ENCODE peak calls at places on chromosomes 4 and X, in four cellular contexts. One of them, this sample, is unnamed.

GRCh38 chr4:182280439-182281111 is 37.4 kb downstream of the TENM3 start:
- DNase-seq in mammary epithelial cell: no peak
- DNase-seq in transverse colon: no peak
- DNase-seq in BE2C: no peak
- DNase-seq in this sample: no peak

GRCh38 chrX:110050386-110050785 is 47.5 kb downstream of the TMEM164 start:
- DNase-seq in mammary epithelial cell: no peak
- DNase-seq in transverse colon: no peak
- DNase-seq in BE2C: no peak
- DNase-seq in this sample: no peak

GRCh38 chr4:113825272-113825671 is 63.7 kb upstream of the CAMK2D start:
- DNase-seq in BE2C: no peak
- DNase-seq in transverse colon: peak; percentile 10
- DNase-seq in mammary epithelial cell: no peak
- DNase-seq in this sample: no peak

GRCh38 chr4:158873795-158874359 is 105.1 kb downstream of the FNIP2 start:
- DNase-seq in BE2C: no peak
- DNase-seq in transverse colon: no peak
- DNase-seq in mammary epithelial cell: peak; percentile 87
- DNase-seq in this sample: peak; percentile 91

GRCh38 chr4:150149381-150149780 is 71.1 kb downstream of the DCLK2 start:
- DNase-seq in transverse colon: no peak
- DNase-seq in BE2C: no peak
- DNase-seq in mammary epithelial cell: no peak
- DNase-seq in this sample: no peak

GRCh38 chrX:114611018-114611619 is 27.2 kb downstream of the HTR2C start:
- DNase-seq in BE2C: peak; percentile 35
- DNase-seq in mammary epithelial cell: peak; percentile 17
- DNase-seq in transverse colon: peak; percentile 14
- DNase-seq in this sample: peak; percentile 44

GRCh38 chr4:142781114-142781513 is 65.0 kb downstream of the INPP4B start:
- DNase-seq in transverse colon: no peak
- DNase-seq in mammary epithelial cell: peak; percentile 16
- DNase-seq in BE2C: no peak
- DNase-seq in this sample: no peak

GRCh38 chr4:180828455-180829018 is 1414.7 kb upstream of the TENM3 start:
- DNase-seq in transverse colon: no peak
- DNase-seq in BE2C: peak; percentile 65
- DNase-seq in mammary epithelial cell: peak; percentile 52
- DNase-seq in this sample: peak; percentile 82

GRCh38 chr4:180913750-180914149 is 1329.5 kb upstream of the TENM3 start:
- DNase-seq in mammary epithelial cell: peak; percentile 90
- DNase-seq in BE2C: no peak
- DNase-seq in transverse colon: no peak
- DNase-seq in this sample: peak; percentile 77

GRCh38 chr4:168645933-168646768 is 149.3 kb downstream of the PALLD start:
- DNase-seq in mammary epithelial cell: no peak
- DNase-seq in BE2C: peak; percentile 74
- DNase-seq in transverse colon: no peak
- DNase-seq in this sample: no peak

GRCh38 chrX:40007746-40008705 is 89.7 kb downstream of the BCOR start:
- DNase-seq in transverse colon: no peak
- DNase-seq in mammary epithelial cell: no peak
- DNase-seq in BE2C: no peak
- DNase-seq in this sample: no peak

GRCh38 chrX:105552395-105552794 is 269.9 kb upstream of the NRK start:
- DNase-seq in mammary epithelial cell: peak; percentile 94
- DNase-seq in BE2C: no peak
- DNase-seq in transverse colon: no peak
- DNase-seq in this sample: peak; percentile 90

GRCh38 chrX:10577863-10578262 is 42.5 kb downstream of the MID1 start:
- DNase-seq in BE2C: no peak
- DNase-seq in mammary epithelial cell: no peak
- DNase-seq in transverse colon: no peak
- DNase-seq in this sample: peak; percentile 83

GRCh38 chr4:143743591-143743990 is 43.1 kb upstream of the FREM3 start:
- DNase-seq in transverse colon: no peak
- DNase-seq in BE2C: no peak
- DNase-seq in mammary epithelial cell: no peak
- DNase-seq in this sample: no peak

GRCh38 chr4:173288698-173289350 is 45.3 kb downstream of the HMGB2 start:
- DNase-seq in transverse colon: no peak
- DNase-seq in BE2C: no peak
- DNase-seq in mammary epithelial cell: peak; percentile 39
- DNase-seq in this sample: peak; percentile 11

GRCh38 chr4:8761167-8761823 is 110.3 kb downstream of the HMX1 start:
- DNase-seq in transverse colon: no peak
- DNase-seq in mammary epithelial cell: no peak
- DNase-seq in BE2C: peak; percentile 3
- DNase-seq in this sample: no peak

GRCh38 chr4:15656038-15656470 is 897 bp upstream of the FBXL5 start:
- DNase-seq in BE2C: no peak
- DNase-seq in transverse colon: no peak
- DNase-seq in mammary epithelial cell: no peak
- DNase-seq in this sample: no peak

GRCh38 chr4:7887415-7887814 is 52.2 kb downstream of the AFAP1 start:
- DNase-seq in transverse colon: no peak
- DNase-seq in BE2C: no peak
- DNase-seq in mammary epithelial cell: no peak
- DNase-seq in this sample: no peak

GRCh38 chrX:2485460-2485753 is 15.4 kb downstream of the DHRSX start:
- DNase-seq in transverse colon: no peak
- DNase-seq in BE2C: no peak
- DNase-seq in mammary epithelial cell: no peak
- DNase-seq in this sample: no peak

GRCh38 chrX:49163555-49164419 is 1.2 kb downstream of the MAGIX start:
- DNase-seq in BE2C: peak; percentile 88
- DNase-seq in transverse colon: peak; percentile 88
- DNase-seq in mammary epithelial cell: peak; percentile 73
- DNase-seq in this sample: peak; percentile 78

GRCh38 chrX:96729053-96729452 is 44.4 kb downstream of the DIAPH2 start:
- DNase-seq in transverse colon: no peak
- DNase-seq in mammary epithelial cell: no peak
- DNase-seq in BE2C: no peak
- DNase-seq in this sample: no peak

GRCh38 chr4:10593130-10593529 is 91.4 kb downstream of the CLNK start:
- DNase-seq in mammary epithelial cell: no peak
- DNase-seq in BE2C: no peak
- DNase-seq in transverse colon: no peak
- DNase-seq in this sample: no peak

GRCh38 chr4:163492951-163493504 is 1.5 kb upstream of the TMA16 start:
- DNase-seq in transverse colon: no peak
- DNase-seq in BE2C: no peak
- DNase-seq in mammary epithelial cell: no peak
- DNase-seq in this sample: no peak

GRCh38 chr4:76821661-76822060 is 76.3 kb downstream of the SOWAHB start:
- DNase-seq in transverse colon: no peak
- DNase-seq in mammary epithelial cell: no peak
- DNase-seq in BE2C: no peak
- DNase-seq in this sample: no peak

DNA sequence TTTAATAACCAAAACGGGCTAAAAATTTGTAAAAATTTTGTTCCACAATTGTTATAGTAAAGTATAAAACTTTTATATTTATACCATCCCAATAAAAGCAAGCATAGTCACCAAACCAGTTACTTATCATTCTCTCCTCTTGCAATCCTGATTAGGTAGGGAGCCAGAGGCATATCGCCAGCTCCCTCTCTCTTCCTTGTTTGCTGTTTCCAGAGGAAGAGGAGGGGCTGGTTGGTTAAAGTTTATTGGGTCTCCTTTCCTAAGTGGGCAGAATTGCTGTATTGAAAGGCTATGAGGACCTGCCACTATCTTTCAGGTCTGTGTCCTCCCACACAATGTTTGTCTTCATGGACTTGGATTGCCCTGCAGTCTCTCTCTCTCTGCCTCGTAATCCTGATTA is 29.6 kb upstream of the BBS12 start:
- DNase-seq in transverse colon: peak; percentile 61
- DNase-seq in BE2C: no peak
- DNase-seq in mammary epithelial cell: no peak
- DNase-seq in this sample: no peak
- H3K4me3 ChIP-seq in transverse colon: no peak overlapping the region
- H3K4me3 ChIP-seq in BE2C: no peak overlapping the region
- H3K4me3 ChIP-seq in mammary epithelial cell: no peak overlapping the region
- H3K4me3 ChIP-seq in this sample: no peak overlapping the region

GRCh38 chr4:68904786-68905185 is 46.8 kb downstream of the UGT2A3 start:
- DNase-seq in mammary epithelial cell: peak; percentile 11
- DNase-seq in transverse colon: peak; percentile 25
- DNase-seq in BE2C: no peak
- DNase-seq in this sample: peak; percentile 15
- TF ChIP-seq CTCF in mammary epithelial cell: peak; percentile 36
- TF ChIP-seq CTCF in transverse colon: no peak
- TF ChIP-seq CTCF in BE2C: no peak
- TF ChIP-seq CTCF in this sample: peak; percentile 39

GRCh38 chrX:47574096-47574553 is 8.1 kb upstream of the TIMP1 start:
- DNase-seq in mammary epithelial cell: no peak
- DNase-seq in BE2C: no peak
- DNase-seq in transverse colon: no peak
- DNase-seq in this sample: no peak
- H3K4me3 ChIP-seq in mammary epithelial cell: peak overlapping the region; percentile 17
- H3K4me3 ChIP-seq in BE2C: no peak overlapping the region
- H3K4me3 ChIP-seq in transverse colon: peak overlapping the region; percentile 10
- H3K4me3 ChIP-seq in this sample: no peak overlapping the region

GRCh38 chr4:69782651-69783310 is 22.4 kb upstream of the SULT1B1 start:
- DNase-seq in BE2C: no peak
- DNase-seq in mammary epithelial cell: no peak
- DNase-seq in transverse colon: no peak
- DNase-seq in this sample: no peak
- TF ChIP-seq CTCF in BE2C: no peak
- TF ChIP-seq CTCF in mammary epithelial cell: no peak
- TF ChIP-seq CTCF in transverse colon: no peak
- TF ChIP-seq CTCF in this sample: no peak

GRCh38 chr4:1205641-1206298 is 33.4 kb upstream of the SPON2 start:
- DNase-seq in BE2C: peak; percentile 10
- DNase-seq in transverse colon: peak; percentile 13
- DNase-seq in mammary epithelial cell: no peak
- DNase-seq in this sample: no peak

GRCh38 chr4:1204286-1204827 is 32.0 kb upstream of the SPON2 start:
- DNase-seq in transverse colon: peak; percentile 31
- DNase-seq in mammary epithelial cell: no peak
- DNase-seq in BE2C: no peak
- DNase-seq in this sample: no peak

GRCh38 chr4:1207157-1207470 is 34.7 kb upstream of the SPON2 start:
- DNase-seq in transverse colon: no peak
- DNase-seq in mammary epithelial cell: no peak
- DNase-seq in BE2C: peak; percentile 6
- DNase-seq in this sample: no peak

GRCh38 chr4:1206299-1207156 is 34.1 kb upstream of the SPON2 start:
- DNase-seq in transverse colon: peak; percentile 26
- DNase-seq in BE2C: no peak
- DNase-seq in mammary epithelial cell: no peak
- DNase-seq in this sample: no peak

DNA sequence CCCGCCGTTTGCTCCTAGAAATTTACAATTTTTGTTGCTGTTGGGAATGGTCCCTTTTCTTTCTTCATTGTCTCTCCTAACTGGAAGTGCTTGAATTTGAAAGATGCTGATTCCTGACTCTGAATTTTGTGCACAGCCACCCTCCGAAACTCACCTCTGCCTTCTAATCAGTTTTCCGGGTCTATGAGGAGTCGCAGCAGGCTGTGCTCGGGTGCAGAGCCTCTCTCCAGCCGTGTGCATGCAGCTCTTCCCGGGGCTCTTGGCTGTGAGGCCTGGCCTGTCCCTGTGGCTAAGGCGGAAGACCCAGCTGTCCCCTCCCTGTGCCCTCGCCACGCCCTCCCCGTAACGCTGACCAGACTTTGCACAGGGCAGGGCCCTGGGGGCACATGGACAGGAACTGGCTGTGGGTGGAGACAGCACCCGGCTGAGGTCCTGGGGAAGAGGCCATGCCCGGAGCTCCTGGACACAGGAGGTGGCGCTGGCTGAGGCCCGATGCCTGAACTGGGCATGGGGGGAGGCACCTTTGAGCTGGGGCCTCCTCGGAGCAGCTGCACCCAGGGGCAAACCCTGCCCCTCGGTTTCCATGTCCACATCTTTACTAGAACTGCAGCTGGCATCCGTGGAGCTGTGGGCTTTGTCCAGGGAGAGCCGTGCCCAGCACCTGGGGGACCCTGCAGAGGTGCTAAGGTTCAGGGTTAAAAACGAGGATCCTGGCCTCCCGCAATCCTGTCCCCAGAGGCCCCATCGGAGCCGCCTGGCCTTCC is 32.6 kb upstream of the SPON2 start:
- DNase-seq in transverse colon: peak; percentile 92
- DNase-seq in BE2C: peak; percentile 15
- DNase-seq in mammary epithelial cell: no peak
- DNase-seq in this sample: no peak
- H3K4me3 ChIP-seq in transverse colon: no peak overlapping the region
- H3K4me3 ChIP-seq in BE2C: no peak overlapping the region
- H3K4me3 ChIP-seq in mammary epithelial cell: no peak overlapping the region
- H3K4me3 ChIP-seq in this sample: no peak overlapping the region